ENCODE peak calls at places on chromosomes 2 and 18, in seven cellular contexts. L, G, Y, R, Z, V and B are unnamed samples.

GRCh38 chr2:51722311-51722710 is 690.4 kb upstream of the NRXN1 start:
- DNase-seq in R (peak; percentile 1), L (peak; percentile 89), Y (no peak), V (no peak), Z (peak; percentile 85), G (no peak), B (peak; percentile 58)

GRCh38 chr2:225920621-225921020 is 521.1 kb downstream of the NYAP2 start:
- DNase-seq in Y (no peak), L (no peak), G (no peak), R (no peak), V (no peak), Z (peak; percentile 76), B (peak; percentile 37)

GRCh38 chr2:172438064-172438421 is 10.7 kb downstream of the ITGA6 start:
- DNase-seq in Z (no peak), V (no peak), G (peak; percentile 40), L (no peak), R (peak; percentile 78), Y (no peak), B (peak; percentile 39)

GRCh38 chr2:229154381-229154780 is 116.7 kb downstream of the PID1 start:
- DNase-seq in L (no peak), V (no peak), Y (no peak), Z (peak; percentile 99), G (peak; percentile 89), R (no peak), B (no peak)

GRCh38 chr2:108377815-108378630 is at the start of gene SULT1C4:
- DNase-seq in R (no peak), L (peak; percentile 81), Y (peak; percentile 40), Z (peak; percentile 34), G (no peak), V (no peak), B (no peak)

GRCh38 chr2:134333646-134334189 is 79.8 kb downstream of the MGAT5 start:
- DNase-seq in Z (no peak), R (no peak), L (peak; percentile 55), G (no peak), Y (no peak), V (no peak), B (no peak)

GRCh38 chr2:132977812-132978529 is 308.0 kb upstream of the LYPD1 start:
- DNase-seq in V (no peak), G (no peak), Y (no peak), R (peak; percentile 26), Z (peak; percentile 79), L (peak; percentile 15), B (peak; percentile 50)

GRCh38 chr2:147913701-147914480 is 69.1 kb downstream of the ACVR2A start:
- DNase-seq in V (no peak), Y (no peak), G (no peak), Z (peak; percentile 25), L (peak; percentile 15), R (peak; percentile 25), B (no peak)

GRCh38 chr2:25309402-25309801 is 32.3 kb downstream of the DNMT3A start:
- DNase-seq in R (no peak), Z (peak; percentile 35), G (peak; percentile 39), V (peak; percentile 77), Y (peak; percentile 91), L (peak; percentile 59), B (peak; percentile 52)

GRCh38 chr2:171509945-171510731 is 12.1 kb upstream of the CYBRD1 start:
- DNase-seq in G (no peak), Z (no peak), R (no peak), L (no peak), Y (no peak), V (no peak), B (no peak)

GRCh38 chr2:169732583-169733358 is 861 bp upstream of the KLHL23 start:
- DNase-seq in Z (no peak), G (no peak), R (no peak), V (no peak), L (peak; percentile 8), Y (no peak), B (no peak)

GRCh38 chr18:79401494-79402208 is 5.9 kb downstream of the NFATC1 start:
- DNase-seq in Z (no peak), L (no peak), V (no peak), R (no peak), Y (no peak), G (no peak), B (no peak)

GRCh38 chr2:112630268-112630667 is 15.5 kb upstream of the SLC20A1 start:
- DNase-seq in V (no peak), Z (no peak), G (no peak), Y (no peak), L (no peak), R (no peak), B (no peak)
- H3K4me2 ChIP-seq in V (no peak overlapping the region), Z (no peak overlapping the region), G (no peak overlapping the region), Y (peak overlapping the region; percentile 31), L (no peak overlapping the region), R (peak overlapping the region; percentile 93), B (no peak overlapping the region)

GRCh38 chr2:101153077-101153707 is 2.0 kb upstream of the TBC1D8 start:
- DNase-seq in G (no peak), V (no peak), L (no peak), Y (peak; percentile 30), R (no peak), Z (no peak), B (no peak)

GRCh38 chr2:101152195-101153076 is 1.3 kb upstream of the TBC1D8 start:
- DNase-seq in Y (peak; percentile 76), Z (peak; percentile 16), R (peak; percentile 46), V (peak; percentile 33), G (peak; percentile 33), L (peak; percentile 88), B (peak; percentile 60)

GRCh38 chr2:101150306-101151140 is 659 bp downstream of the TBC1D8 start:
- DNase-seq in L (peak; percentile 32), R (no peak), V (no peak), G (no peak), Y (peak; percentile 57), Z (peak; percentile 3), B (peak; percentile 22)

GRCh38 chr2:101151141-101151858 is at the start of gene TBC1D8:
- DNase-seq in L (peak; percentile 84), G (peak; percentile 72), R (peak; percentile 74), V (peak; percentile 37), Y (peak; percentile 91), Z (peak; percentile 75), B (peak; percentile 85)

DNA sequence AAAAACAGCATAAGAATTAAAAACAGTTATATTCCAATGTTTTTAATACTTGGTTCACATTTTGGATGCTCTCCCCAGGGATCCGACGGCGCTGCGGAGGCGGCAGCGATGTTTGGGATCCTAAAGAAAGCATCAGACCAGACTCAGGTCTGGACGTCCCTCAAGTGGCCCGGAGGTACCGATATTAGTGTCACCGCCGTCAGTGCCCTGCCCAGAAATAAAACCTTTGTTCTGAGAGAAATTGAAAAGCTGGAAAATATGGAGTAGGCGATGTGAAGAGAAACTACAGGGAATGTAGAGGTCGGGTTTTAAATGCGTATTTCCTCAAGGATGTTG is 645 bp upstream of the TBC1D8 start:
- DNase-seq in Y (no peak), R (no peak), Z (no peak), V (no peak), L (peak; percentile 38), G (no peak), B (peak; percentile 24)
- H3K4me3 ChIP-seq in Y (peak overlapping the region; percentile 97), R (peak overlapping the region; percentile 55), Z (peak overlapping the region; percentile 66), V (peak overlapping the region; percentile 68), L (peak overlapping the region; percentile 84), G (peak overlapping the region; percentile 69), B (peak overlapping the region; percentile 71)

GRCh38 chr2:16091576-16092282 is 151.4 kb downstream of the MYCN start:
- DNase-seq in Z (no peak), L (no peak), R (no peak), V (no peak), G (no peak), Y (no peak), B (no peak)

GRCh38 chr2:16085073-16085472 is 144.7 kb downstream of the MYCN start:
- DNase-seq in V (no peak), L (no peak), Z (no peak), Y (no peak), G (no peak), R (no peak), B (no peak)

GRCh38 chr2:16088035-16088696 is 147.8 kb downstream of the MYCN start:
- DNase-seq in R (no peak), G (no peak), V (no peak), L (no peak), Z (no peak), Y (no peak), B (no peak)

GRCh38 chr2:16090650-16091575 is 150.6 kb downstream of the MYCN start:
- DNase-seq in G (no peak), R (no peak), Y (no peak), Z (no peak), V (no peak), L (no peak), B (no peak)

DNA sequence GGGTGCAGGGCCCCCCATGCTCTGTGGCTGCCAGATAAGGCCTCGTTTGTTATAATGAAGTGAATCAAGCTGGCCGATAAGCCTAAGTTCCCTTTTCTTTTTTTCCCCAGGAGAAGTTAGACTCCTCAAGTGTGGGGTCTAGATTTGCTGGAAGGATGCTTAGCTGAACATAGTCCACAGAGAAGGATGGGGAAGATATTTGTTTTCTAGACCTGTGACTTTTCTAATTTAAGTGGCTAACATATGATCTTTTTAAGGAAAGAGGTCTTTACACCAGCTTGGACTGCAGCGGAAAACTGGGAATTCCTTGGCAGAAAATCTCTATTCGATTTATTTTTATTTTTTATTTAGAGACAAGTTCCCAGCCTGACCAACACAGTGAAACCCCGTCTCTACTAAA is 148.4 kb downstream of the MYCN start:
- DNase-seq in R (no peak), Z (no peak), G (no peak), V (no peak), Y (no peak), L (no peak), B (no peak)
- H3K4me2 ChIP-seq in R (no peak overlapping the region), Z (no peak overlapping the region), G (no peak overlapping the region), V (no peak overlapping the region), Y (no peak overlapping the region), L (no peak overlapping the region), B (no peak overlapping the region)

GRCh38 chr2:224401641-224402342 is at the start of gene FAM124B:
- DNase-seq in V (no peak), Y (peak; percentile 4), L (peak; percentile 98), Z (no peak), G (peak; percentile 14), R (no peak), B (no peak)
- H3K4me3 ChIP-seq in V (no peak within 1 kb of the TSS), Y (no peak within 1 kb of the TSS), L (peak within 1 kb of the TSS; percentile 33), Z (peak within 1 kb of the TSS; percentile 1), G (no peak within 1 kb of the TSS), R (no peak within 1 kb of the TSS), B (no peak within 1 kb of the TSS)

DNA sequence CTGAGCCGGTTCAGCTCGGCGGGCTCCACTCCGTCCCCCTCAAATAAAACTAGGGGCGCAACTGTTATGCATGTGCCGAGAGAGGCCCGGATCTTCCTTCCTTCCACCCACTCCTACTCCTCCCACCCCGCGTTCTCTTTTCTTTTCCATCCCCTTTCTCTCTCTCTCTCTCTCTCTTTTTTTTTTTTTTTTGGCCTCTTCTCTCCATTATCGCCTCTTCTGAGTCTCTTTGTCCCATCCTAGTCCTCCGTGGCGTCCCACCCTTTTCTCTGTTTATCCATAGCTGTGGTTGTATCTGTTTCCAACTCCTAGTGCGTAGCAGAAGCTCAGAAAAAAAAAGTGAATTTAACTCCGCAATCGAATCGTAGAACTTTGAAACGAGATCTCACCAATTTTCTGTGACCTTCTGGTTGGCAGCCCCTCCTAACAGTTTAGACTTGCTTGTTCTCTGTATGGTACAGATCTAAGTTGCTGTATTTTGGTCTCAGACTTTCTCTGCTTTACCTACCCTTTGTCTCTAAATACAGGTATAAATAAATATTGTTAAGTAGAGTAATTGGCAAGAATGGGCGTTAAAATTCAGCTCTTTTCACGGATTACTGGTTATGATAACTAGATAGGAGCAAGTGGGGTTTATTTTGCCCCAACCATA is 3.6 kb downstream of the RAX start:
- DNase-seq in G (no peak), R (no peak), Z (no peak), L (no peak), Y (no peak), V (no peak), B (no peak)
- H3K4me2 ChIP-seq in G (peak overlapping the region; percentile 75), R (peak overlapping the region; percentile 78), Z (no peak overlapping the region), L (no peak overlapping the region), Y (peak overlapping the region; percentile 87), V (no peak overlapping the region), B (peak overlapping the region; percentile 65)